ENCODE peak calls at places on chromosomes 12 and 14, in four cellular contexts. F, E, G and N are unnamed samples.

GRCh38 chr12:62971769-62972525 is 37.0 kb upstream of the PPM1H start:
- DNase-seq in F (no peak), E (no peak), G (no peak), N (no peak)

GRCh38 chr12:3249081-3249800 is 172.1 kb downstream of the TSPAN9 start:
- DNase-seq in F (no peak), E (no peak), G (no peak), N (no peak)

GRCh38 chr12:104351023-104351983 is 47.8 kb downstream of the EID3 start:
- DNase-seq in F (peak; percentile 43), E (no peak), G (no peak), N (no peak)

GRCh38 chr14:68774771-68775613 is 17.9 kb downstream of the ZFP36L1 start:
- DNase-seq in F (no peak), E (no peak), G (no peak), N (no peak)

GRCh38 chr14:102158797-102159196 is 19.1 kb downstream of the WDR20 start:
- DNase-seq in F (no peak), E (no peak), G (no peak), N (no peak)

GRCh38 chr12:10365716-10366433 is 24.0 kb downstream of the KLRK1 start:
- DNase-seq in F (no peak), E (no peak), G (peak; percentile 55), N (no peak)

GRCh38 chr12:59066445-59066844 is 146.1 kb upstream of the LRIG3 start:
- DNase-seq in F (no peak), E (no peak), G (no peak), N (no peak)

GRCh38 chr14:89618309-89618708 is 201.3 kb upstream of the FOXN3 start:
- DNase-seq in F (no peak), E (no peak), G (peak; percentile 34), N (peak; percentile 38)

GRCh38 chr12:52210186-52210924 is 18.5 kb upstream of the KRT80 start:
- DNase-seq in F (no peak), E (no peak), G (peak; percentile 91), N (no peak)

GRCh38 chr14:67815573-67816235 is 686 bp downstream of the ZFYVE26 start:
- DNase-seq in F (no peak), E (no peak), G (peak; percentile 56), N (no peak)

GRCh38 chr12:120399531-120399930 is 30.6 kb upstream of the MSI1 start:
- DNase-seq in F (no peak), E (no peak), G (peak; percentile 31), N (no peak)

GRCh38 chr14:64841121-64841611 is 38.5 kb downstream of the SPTB start:
- DNase-seq in F (peak; percentile 67), E (no peak), G (peak; percentile 45), N (no peak)

GRCh38 chr14:64232095-64232830 is 61.9 kb downstream of the ESR2 start:
- DNase-seq in F (no peak), E (no peak), G (peak; percentile 95), N (no peak)